ENCODE peak calls at places on chromosomes 7 and 10, in five cellular contexts. One of them, this sample, is unnamed.

GRCh38 chr7:47284691-47285246 is 297.1 kb downstream of the TNS3 start:
- DNase-seq in sigmoid colon: peak; percentile 52
- DNase-seq in tibial nerve: no peak
- DNase-seq in heart left ventricle: no peak
- DNase-seq in transverse colon: no peak
- DNase-seq in this sample: no peak

GRCh38 chr10:89793649-89794254 is 92.4 kb downstream of the KIF20B start:
- DNase-seq in heart left ventricle: no peak
- DNase-seq in tibial nerve: no peak
- DNase-seq in transverse colon: no peak
- DNase-seq in sigmoid colon: no peak
- DNase-seq in this sample: no peak

GRCh38 chr7:83306487-83306886 is 143.8 kb upstream of the PCLO start:
- DNase-seq in sigmoid colon: no peak
- DNase-seq in tibial nerve: no peak
- DNase-seq in transverse colon: no peak
- DNase-seq in heart left ventricle: no peak
- DNase-seq in this sample: no peak

GRCh38 chr10:80555415-80555814 is 17.7 kb downstream of the SH2D4B start:
- DNase-seq in sigmoid colon: no peak
- DNase-seq in tibial nerve: no peak
- DNase-seq in heart left ventricle: no peak
- DNase-seq in transverse colon: no peak
- DNase-seq in this sample: no peak

GRCh38 chr7:91164948-91165845 is 99.0 kb upstream of the FZD1 start:
- DNase-seq in heart left ventricle: no peak
- DNase-seq in sigmoid colon: no peak
- DNase-seq in tibial nerve: no peak
- DNase-seq in transverse colon: no peak
- DNase-seq in this sample: no peak

GRCh38 chr7:17521437-17521836 is 223.0 kb downstream of the AHR start:
- DNase-seq in transverse colon: no peak
- DNase-seq in heart left ventricle: no peak
- DNase-seq in tibial nerve: no peak
- DNase-seq in sigmoid colon: no peak
- DNase-seq in this sample: no peak

GRCh38 chr10:63763744-63764143 is 242.5 kb downstream of the REEP3 start:
- DNase-seq in sigmoid colon: no peak
- DNase-seq in transverse colon: no peak
- DNase-seq in heart left ventricle: no peak
- DNase-seq in tibial nerve: no peak
- DNase-seq in this sample: no peak

GRCh38 chr10:7408003-7408493 is 2.8 kb downstream of the SFMBT2 start:
- DNase-seq in transverse colon: peak; percentile 48
- DNase-seq in heart left ventricle: peak; percentile 81
- DNase-seq in sigmoid colon: peak; percentile 80
- DNase-seq in tibial nerve: no peak
- DNase-seq in this sample: no peak

GRCh38 chr7:9149499-9150082 is 716.2 kb downstream of the NXPH1 start:
- DNase-seq in sigmoid colon: no peak
- DNase-seq in tibial nerve: no peak
- DNase-seq in heart left ventricle: no peak
- DNase-seq in transverse colon: no peak
- DNase-seq in this sample: no peak

GRCh38 chr10:23314835-23315239 is 29.8 kb downstream of the C10orf67 start:
- DNase-seq in transverse colon: peak; percentile 39
- DNase-seq in tibial nerve: peak; percentile 24
- DNase-seq in heart left ventricle: no peak
- DNase-seq in sigmoid colon: no peak
- DNase-seq in this sample: no peak

GRCh38 chr7:128279124-128279713 is 38.1 kb downstream of the LEP start:
- DNase-seq in sigmoid colon: no peak
- DNase-seq in heart left ventricle: no peak
- DNase-seq in tibial nerve: no peak
- DNase-seq in transverse colon: no peak
- DNase-seq in this sample: no peak

GRCh38 chr7:5692112-5692844 is 89.2 kb downstream of the RNF216 start:
- DNase-seq in tibial nerve: peak; percentile 70
- DNase-seq in transverse colon: peak; percentile 50
- DNase-seq in heart left ventricle: peak; percentile 86
- DNase-seq in sigmoid colon: peak; percentile 96
- DNase-seq in this sample: peak; percentile 94

GRCh38 chr10:32386623-32387022 is 39.7 kb upstream of the EPC1 start:
- DNase-seq in transverse colon: no peak
- DNase-seq in sigmoid colon: no peak
- DNase-seq in tibial nerve: no peak
- DNase-seq in heart left ventricle: no peak
- DNase-seq in this sample: no peak

GRCh38 chr7:64873517-64873916 is 29.6 kb upstream of the ZNF273 start:
- DNase-seq in heart left ventricle: no peak
- DNase-seq in sigmoid colon: no peak
- DNase-seq in tibial nerve: no peak
- DNase-seq in transverse colon: no peak
- DNase-seq in this sample: no peak
- H3K9me3 ChIP-seq in heart left ventricle: no peaks in the 10 kb centered on the region
- H3K9me3 ChIP-seq in sigmoid colon: no peaks in the 10 kb centered on the region
- H3K9me3 ChIP-seq in tibial nerve: peaks cover 11% of the 10 kb centered on the region
- H3K9me3 ChIP-seq in transverse colon: no peaks in the 10 kb centered on the region
- H3K9me3 ChIP-seq in this sample: no peaks in the 10 kb centered on the region

GRCh38 chr10:117551322-117552155 is 9.0 kb downstream of the EMX2 start:
- DNase-seq in tibial nerve: no peak
- DNase-seq in heart left ventricle: no peak
- DNase-seq in transverse colon: no peak
- DNase-seq in sigmoid colon: no peak
- DNase-seq in this sample: peak; percentile 44

GRCh38 chr10:117550599-117551321 is 8.2 kb downstream of the EMX2 start:
- DNase-seq in transverse colon: no peak
- DNase-seq in tibial nerve: no peak
- DNase-seq in sigmoid colon: no peak
- DNase-seq in heart left ventricle: no peak
- DNase-seq in this sample: no peak

GRCh38 chr10:117552759-117553158 is 10.2 kb downstream of the EMX2 start:
- DNase-seq in transverse colon: no peak
- DNase-seq in heart left ventricle: no peak
- DNase-seq in sigmoid colon: no peak
- DNase-seq in tibial nerve: no peak
- DNase-seq in this sample: no peak

GRCh38 chr10:117553171-117553814 is 10.7 kb downstream of the EMX2 start:
- DNase-seq in transverse colon: no peak
- DNase-seq in heart left ventricle: no peak
- DNase-seq in sigmoid colon: no peak
- DNase-seq in tibial nerve: no peak
- DNase-seq in this sample: no peak

GRCh38 chr10:117552156-117552620 is 9.6 kb downstream of the EMX2 start:
- DNase-seq in sigmoid colon: no peak
- DNase-seq in tibial nerve: no peak
- DNase-seq in transverse colon: no peak
- DNase-seq in heart left ventricle: no peak
- DNase-seq in this sample: no peak
- H3K4me3 ChIP-seq in sigmoid colon: no peak overlapping the region
- H3K4me3 ChIP-seq in tibial nerve: no peak overlapping the region
- H3K4me3 ChIP-seq in transverse colon: no peak overlapping the region
- H3K4me3 ChIP-seq in heart left ventricle: no peak overlapping the region
- H3K4me3 ChIP-seq in this sample: peak overlapping the region; percentile 36

DNA sequence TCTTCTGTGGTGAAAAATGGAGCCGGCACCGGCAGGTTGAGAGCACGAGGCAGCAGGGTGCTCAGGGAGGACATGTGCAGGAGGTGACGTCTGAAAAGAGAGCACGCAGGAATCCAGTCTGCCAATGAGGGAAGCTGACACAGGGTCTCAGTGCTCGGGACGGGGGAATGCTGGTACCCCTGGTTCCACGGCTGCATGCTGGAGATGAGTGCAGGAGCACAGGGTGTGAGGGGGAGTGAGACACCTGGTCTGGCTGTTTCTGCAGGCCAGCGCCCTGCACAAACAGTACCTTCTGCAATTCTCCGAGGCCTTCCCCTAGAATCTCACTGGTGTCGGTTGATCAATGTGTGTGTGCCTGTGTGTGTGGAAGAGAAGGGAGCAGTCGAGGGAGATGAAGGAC is 72.7 kb downstream of the VOPP1 start:
- DNase-seq in heart left ventricle: no peak
- DNase-seq in sigmoid colon: no peak
- DNase-seq in transverse colon: no peak
- DNase-seq in tibial nerve: no peak
- DNase-seq in this sample: no peak
- TF ChIP-seq POLR2A in heart left ventricle: no peak
- TF ChIP-seq POLR2A in sigmoid colon: no peak
- TF ChIP-seq POLR2A in transverse colon: no peak
- TF ChIP-seq POLR2A in tibial nerve: no peak
- TF ChIP-seq POLR2A in this sample: no peak

GRCh38 chr10:4020651-4021050 is 235.6 kb upstream of the KLF6 start:
- DNase-seq in tibial nerve: no peak
- DNase-seq in transverse colon: no peak
- DNase-seq in sigmoid colon: no peak
- DNase-seq in heart left ventricle: no peak
- DNase-seq in this sample: no peak

GRCh38 chr10:4016214-4016740 is 231.3 kb upstream of the KLF6 start:
- DNase-seq in transverse colon: no peak
- DNase-seq in heart left ventricle: no peak
- DNase-seq in sigmoid colon: no peak
- DNase-seq in tibial nerve: no peak
- DNase-seq in this sample: no peak

GRCh38 chr10:4022473-4022872 is 237.5 kb upstream of the KLF6 start:
- DNase-seq in transverse colon: no peak
- DNase-seq in tibial nerve: no peak
- DNase-seq in heart left ventricle: no peak
- DNase-seq in sigmoid colon: no peak
- DNase-seq in this sample: no peak

GRCh38 chr10:4017336-4017735 is 232.3 kb upstream of the KLF6 start:
- DNase-seq in transverse colon: no peak
- DNase-seq in heart left ventricle: no peak
- DNase-seq in sigmoid colon: no peak
- DNase-seq in tibial nerve: no peak
- DNase-seq in this sample: no peak

DNA sequence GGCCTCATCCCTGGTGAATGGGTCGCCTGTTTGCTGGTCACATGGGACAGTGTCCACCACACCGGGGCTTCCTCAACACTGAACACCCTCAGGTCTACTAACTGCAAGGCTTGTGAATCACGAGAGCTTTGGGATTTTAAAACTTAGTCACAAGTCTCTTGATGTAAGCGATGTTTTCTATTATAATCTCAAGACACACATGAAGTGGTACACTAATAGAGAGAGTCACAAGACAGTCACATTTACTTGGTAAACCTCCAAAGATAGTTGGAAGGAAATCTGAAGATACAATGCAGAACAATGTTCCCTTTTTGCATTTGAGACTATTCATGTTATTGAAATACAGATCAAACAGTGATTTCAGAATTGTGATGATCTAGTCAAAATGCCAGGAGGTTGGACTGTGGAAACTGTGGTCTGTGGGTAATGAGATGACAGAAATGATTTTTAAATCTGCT is 233.1 kb upstream of the KLF6 start:
- DNase-seq in transverse colon: no peak
- DNase-seq in heart left ventricle: no peak
- DNase-seq in tibial nerve: no peak
- DNase-seq in sigmoid colon: no peak
- DNase-seq in this sample: no peak
- H3K9me3 ChIP-seq in transverse colon: no peaks in the 10 kb centered on the region
- H3K9me3 ChIP-seq in heart left ventricle: no peaks in the 10 kb centered on the region
- H3K9me3 ChIP-seq in tibial nerve: no peaks in the 10 kb centered on the region
- H3K9me3 ChIP-seq in sigmoid colon: no peaks in the 10 kb centered on the region
- H3K9me3 ChIP-seq in this sample: no peaks in the 10 kb centered on the region

DNA sequence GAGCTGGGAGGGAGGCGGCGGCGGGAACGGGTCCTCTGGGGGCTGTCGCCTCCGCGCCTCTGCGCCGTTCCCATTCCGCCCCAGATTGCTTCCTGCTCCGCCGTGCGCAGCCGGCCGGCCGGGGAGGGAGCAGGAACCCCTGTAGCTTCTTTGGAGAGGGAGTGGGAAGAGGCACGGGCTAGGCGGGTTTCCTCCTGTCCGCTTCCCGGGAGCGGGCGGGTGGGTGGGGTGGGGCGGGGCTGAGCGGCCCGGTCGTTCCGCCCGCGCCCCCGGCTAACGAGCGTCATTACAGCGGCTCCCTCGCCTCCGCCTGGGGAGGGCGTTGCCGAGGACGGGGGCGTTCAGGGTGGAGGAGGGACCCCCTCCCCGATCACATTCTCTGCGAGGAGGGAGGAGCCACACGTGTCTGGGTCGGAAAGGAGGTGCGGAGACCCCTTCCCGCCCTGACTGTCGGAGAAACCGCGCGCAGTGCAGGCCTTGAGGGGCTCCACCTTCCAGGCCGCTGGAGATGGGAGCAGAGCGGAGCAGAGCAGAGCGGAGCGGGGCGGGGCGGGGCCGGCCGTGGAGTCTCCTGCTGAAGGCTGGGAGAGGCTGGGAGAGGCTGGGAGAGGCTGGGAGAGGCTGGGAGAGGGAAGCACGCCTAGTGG is 39.7 kb downstream of the AGAP3 start:
- DNase-seq in transverse colon: peak; percentile 60
- DNase-seq in heart left ventricle: peak; percentile 64
- DNase-seq in tibial nerve: no peak
- DNase-seq in sigmoid colon: no peak
- DNase-seq in this sample: no peak
- H3K4me3 ChIP-seq in transverse colon: no peak overlapping the region
- H3K4me3 ChIP-seq in heart left ventricle: peak overlapping the region; percentile 62
- H3K4me3 ChIP-seq in tibial nerve: peak overlapping the region; percentile 22
- H3K4me3 ChIP-seq in sigmoid colon: no peak overlapping the region
- H3K4me3 ChIP-seq in this sample: peak overlapping the region; percentile 47